ENCODE peak calls at places on chromosomes 1 and 21, in nine cellular contexts. S, Q, F, T, L, H, X, Y and D are unnamed samples.

GRCh38 chr1:48552420-48552819 is 80.4 kb upstream of the SPATA6 start:
- DNase-seq in S (no peak), Q (no peak), F (peak; percentile 37), T (no peak), L (no peak), H (no peak), X (no peak), Y (no peak), D (peak; percentile 12)

GRCh38 chr1:227306689-227307088 is 11.6 kb downstream of the CDC42BPA start:
- DNase-seq in S (no peak), Q (no peak), F (no peak), T (no peak), L (no peak), H (no peak), X (no peak), Y (no peak), D (no peak)

GRCh38 chr21:43865471-43866181 is 603 bp downstream of the AGPAT3 start:
- DNase-seq in S (peak; percentile 55), Q (peak; percentile 58), F (peak; percentile 30), T (peak; percentile 76), L (no peak), H (peak; percentile 15), X (no peak), Y (peak; percentile 86), D (peak; percentile 13)

GRCh38 chr1:22406722-22407495 is 44.7 kb upstream of the ZBTB40 start:
- DNase-seq in S (no peak), Q (no peak), F (no peak), T (no peak), L (no peak), H (peak; percentile 10), X (no peak), Y (no peak), D (no peak)

GRCh38 chr1:205344010-205344808 is 12.5 kb downstream of the KLHDC8A start:
- DNase-seq in S (peak; percentile 47), Q (no peak), F (no peak), T (peak; percentile 45), L (no peak), H (no peak), X (no peak), Y (peak; percentile 59), D (no peak)

GRCh38 chr21:40355076-40355475 is 487.8 kb downstream of the PCP4 start:
- DNase-seq in S (no peak), Q (no peak), F (no peak), T (no peak), L (no peak), H (no peak), X (no peak), Y (no peak), D (no peak)

GRCh38 chr1:193111641-193112090 is 6.5 kb upstream of the GLRX2 start:
- DNase-seq in S (no peak), Q (peak; percentile 70), F (peak; percentile 65), T (peak; percentile 43), L (peak; percentile 56), H (peak; percentile 87), X (peak; percentile 77), Y (no peak), D (peak; percentile 85)

GRCh38 chr21:43027846-43028731 is 47.5 kb downstream of the CBS start:
- DNase-seq in S (no peak), Q (no peak), F (no peak), T (no peak), L (no peak), H (no peak), X (no peak), Y (no peak), D (no peak)

GRCh38 chr1:172451002-172451443 is 7.2 kb upstream of the PIGC start:
- DNase-seq in S (no peak), Q (no peak), F (peak; percentile 49), T (no peak), L (no peak), H (peak; percentile 79), X (peak; percentile 65), Y (peak; percentile 42), D (no peak)

GRCh38 chr1:58397187-58397820 is 149.2 kb downstream of the OMA1 start:
- DNase-seq in S (no peak), Q (no peak), F (peak; percentile 51), T (no peak), L (no peak), H (peak; percentile 80), X (peak; percentile 54), Y (no peak), D (peak; percentile 58)

GRCh38 chr1:228830954-228831481 is 95.7 kb downstream of the RHOU start:
- DNase-seq in S (no peak), Q (no peak), F (peak; percentile 89), T (no peak), L (no peak), H (peak; percentile 65), X (peak; percentile 80), Y (no peak), D (peak; percentile 70)

GRCh38 chr1:116182019-116182714 is 71.0 kb downstream of the MAB21L3 start:
- DNase-seq in S (no peak), Q (no peak), F (no peak), T (no peak), L (no peak), H (no peak), X (no peak), Y (no peak), D (no peak)

GRCh38 chr1:11341881-11342552 is 69.0 kb downstream of the UBIAD1 start:
- DNase-seq in S (no peak), Q (no peak), F (peak; percentile 35), T (no peak), L (no peak), H (peak; percentile 18), X (no peak), Y (no peak), D (peak; percentile 40)

GRCh38 chr1:78586572-78586971 is 33.7 kb upstream of the IFI44L start:
- DNase-seq in S (no peak), Q (no peak), F (peak; percentile 27), T (no peak), L (no peak), H (peak; percentile 54), X (peak; percentile 26), Y (no peak), D (peak; percentile 60)

GRCh38 chr1:155591770-155592169 is 18.2 kb upstream of the MSTO1 start:
- DNase-seq in S (no peak), Q (no peak), F (peak; percentile 33), T (no peak), L (peak; percentile 29), H (peak; percentile 68), X (peak; percentile 65), Y (peak; percentile 49), D (peak; percentile 78)

GRCh38 chr21:41658321-41658720 is 108.5 kb downstream of the RIPK4 start:
- DNase-seq in S (no peak), Q (no peak), F (no peak), T (no peak), L (no peak), H (no peak), X (no peak), Y (no peak), D (no peak)

DNA sequence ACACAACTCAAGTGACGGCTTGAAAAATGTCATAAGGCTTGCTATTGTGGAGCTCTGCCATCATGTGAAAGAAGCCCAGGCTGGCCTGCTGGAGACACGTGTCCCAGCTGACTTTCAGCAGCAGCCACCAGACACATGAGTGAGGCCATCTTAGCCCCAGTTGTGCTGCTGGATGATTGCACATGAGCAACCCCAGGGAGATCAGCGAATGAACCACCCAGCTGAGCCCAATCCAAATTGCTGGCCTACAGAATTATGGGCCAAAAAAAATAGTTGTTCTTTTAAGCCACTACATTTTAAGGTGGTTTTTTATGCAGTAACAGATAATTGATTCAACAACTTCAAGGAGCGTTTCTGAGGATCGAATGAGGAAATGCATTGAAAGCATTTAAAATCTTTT is 17.5 kb upstream of the CDA start:
- DNase-seq in S (no peak), Q (no peak), F (no peak), T (no peak), L (no peak), H (no peak), X (no peak), Y (no peak), D (no peak)
- H3K4me3 ChIP-seq in S (no peak overlapping the region), Q (no peak overlapping the region), F (no peak overlapping the region), T (no peak overlapping the region), L (no peak overlapping the region), H (no peak overlapping the region), X (no peak overlapping the region), Y (no peak overlapping the region), D (no peak overlapping the region)

DNA sequence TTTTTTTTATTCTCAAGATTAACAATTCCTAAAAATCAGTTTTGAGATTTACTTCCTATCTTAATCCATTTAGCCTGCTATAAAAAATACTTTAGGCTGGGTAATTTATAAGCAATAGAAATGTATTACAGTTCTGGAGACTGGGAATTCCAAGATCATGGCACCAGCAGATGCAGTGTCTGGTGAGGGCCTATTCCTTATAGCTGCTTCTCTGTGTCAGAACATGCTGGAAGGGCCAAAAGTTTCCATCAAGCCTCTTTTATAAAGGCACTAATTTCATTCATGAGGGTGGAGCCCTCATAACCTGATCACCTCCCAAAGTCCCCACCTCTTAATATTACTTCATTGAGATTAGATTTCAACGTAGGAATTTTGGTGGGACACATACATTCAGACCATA is 41.7 kb downstream of the RNF2 start:
- DNase-seq in S (no peak), Q (no peak), F (no peak), T (no peak), L (no peak), H (no peak), X (no peak), Y (no peak), D (no peak)
- TF ChIP-seq CTCF in S (no peak), Q (no peak), F (no peak), T (no peak), L (no peak), H (no peak), X (no peak), Y (no peak), D (no peak)

DNA sequence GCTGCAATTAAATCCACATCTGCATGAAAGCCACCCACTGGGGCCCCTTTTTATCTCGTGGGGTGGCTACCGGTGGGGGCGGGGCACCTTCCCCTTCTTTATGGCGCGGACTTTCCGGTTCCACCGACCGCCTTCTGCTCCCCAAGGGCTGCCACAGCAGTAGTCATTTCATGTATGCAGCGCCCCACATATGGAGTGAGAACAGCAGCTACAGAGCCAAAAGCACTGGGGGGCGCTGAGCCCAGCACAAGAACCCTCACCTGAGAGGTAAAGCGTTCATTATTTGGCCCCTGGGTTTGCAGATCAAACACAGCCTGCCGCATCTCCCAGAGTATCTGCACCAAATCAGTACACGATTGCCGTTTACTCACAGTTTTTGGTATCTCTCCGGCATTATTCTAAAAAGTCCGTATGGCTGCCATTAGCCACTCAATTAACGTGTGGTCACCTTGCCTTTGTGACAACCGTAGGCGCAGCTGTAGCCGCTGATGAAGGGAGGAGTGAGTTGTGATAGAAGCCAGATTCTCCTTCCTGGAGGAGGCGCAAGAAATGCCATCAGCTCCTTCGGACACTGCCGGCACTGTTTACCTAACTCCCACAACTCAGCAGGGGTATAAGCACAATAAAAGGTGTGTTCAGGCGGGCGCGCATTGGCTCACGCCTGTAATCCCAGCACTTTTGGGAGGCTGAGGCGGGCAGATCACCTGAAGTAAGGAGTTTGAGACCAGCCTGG is 30.4 kb upstream of the CR2 start:
- DNase-seq in S (no peak), Q (no peak), F (no peak), T (no peak), L (no peak), H (no peak), X (no peak), Y (no peak), D (no peak)
- H3K4me3 ChIP-seq in S (no peak overlapping the region), Q (no peak overlapping the region), F (no peak overlapping the region), T (no peak overlapping the region), L (no peak overlapping the region), H (no peak overlapping the region), X (no peak overlapping the region), Y (no peak overlapping the region), D (no peak overlapping the region)

DNA sequence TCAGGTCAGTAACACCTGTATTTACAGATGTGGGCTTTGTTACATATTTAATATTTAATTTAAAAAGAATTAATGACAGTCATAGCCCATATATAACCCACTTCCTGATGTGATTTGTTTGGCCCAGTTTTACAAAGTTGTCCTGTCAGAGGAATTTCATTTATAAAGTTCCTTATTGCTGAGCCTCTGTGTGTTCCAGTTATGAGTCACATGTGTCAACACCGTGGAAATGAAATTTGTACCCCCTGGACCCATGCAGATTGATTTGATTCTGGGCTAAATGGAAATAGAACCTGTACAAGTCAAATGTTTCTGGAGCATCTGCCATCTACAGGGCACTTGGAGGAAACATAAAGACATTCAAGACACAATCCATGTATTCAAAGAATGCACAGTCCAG is 149.2 kb downstream of the CACNA1E start:
- DNase-seq in S (no peak), Q (no peak), F (no peak), T (no peak), L (no peak), H (no peak), X (no peak), Y (no peak), D (no peak)
- TF ChIP-seq CTCF in S (no peak), Q (no peak), F (peak; percentile 4), T (no peak), L (no peak), H (no peak), X (no peak), Y (no peak), D (no peak)